ENCODE peak calls at places on chromosomes 13 and 19, in six cellular contexts. J, Z, U, F, V and B are unnamed samples.

GRCh38 chr13:31151837-31152236 is 9.9 kb downstream of the HSPH1 start:
- DNase-seq in J (no peak), Z (no peak), U (no peak), F (no peak), V (no peak), B (no peak)

GRCh38 chr13:29140277-29140676 is 320.1 kb downstream of the MTUS2 start:
- DNase-seq in J (no peak), Z (no peak), U (peak; percentile 53), F (no peak), V (no peak), B (no peak)

GRCh38 chr13:83153833-83154232 is 728.4 kb downstream of the SLITRK1 start:
- DNase-seq in J (no peak), Z (no peak), U (no peak), F (no peak), V (no peak), B (no peak)

GRCh38 chr19:4320419-4320818 is 16.0 kb downstream of the FSD1 start:
- DNase-seq in J (no peak), Z (no peak), U (no peak), F (no peak), V (no peak), B (no peak)

GRCh38 chr19:15129856-15130580 is 22.8 kb downstream of the SYDE1 start:
- DNase-seq in J (no peak), Z (no peak), U (no peak), F (no peak), V (no peak), B (no peak)

GRCh38 chr13:93235258-93236015 is 8.8 kb downstream of the GPC6 start:
- DNase-seq in J (no peak), Z (no peak), U (no peak), F (no peak), V (no peak), B (no peak)

GRCh38 chr13:25171517-25172302 is at the start of gene AMER2:
- DNase-seq in J (no peak), Z (no peak), U (peak; percentile 70), F (peak; percentile 22), V (peak; percentile 61), B (no peak)

GRCh38 chr19:30870861-30871260 is 478.4 kb downstream of the TSHZ3 start:
- DNase-seq in J (no peak), Z (no peak), U (peak; percentile 78), F (no peak), V (peak; percentile 32), B (no peak)

GRCh38 chr19:12783226-12783848 is 7.9 kb upstream of the JUNB start:
- DNase-seq in J (no peak), Z (no peak), U (no peak), F (peak; percentile 20), V (no peak), B (no peak)

GRCh38 chr13:29908411-29908810 is 58.0 kb upstream of the UBL3 start:
- DNase-seq in J (no peak), Z (no peak), U (no peak), F (peak; percentile 30), V (no peak), B (no peak)

GRCh38 chr13:113843063-113843654 is 20.7 kb downstream of the GAS6 start:
- DNase-seq in J (no peak), Z (no peak), U (no peak), F (no peak), V (no peak), B (peak; percentile 71)

GRCh38 chr13:40137400-40137799 is 481.9 kb downstream of the COG6 start:
- DNase-seq in J (no peak), Z (no peak), U (no peak), F (no peak), V (no peak), B (no peak)

GRCh38 chr19:4852484-4852883 is 15.0 kb downstream of the PLIN3 start:
- DNase-seq in J (no peak), Z (no peak), U (no peak), F (no peak), V (no peak), B (no peak)

GRCh38 chr13:44313674-44314073 is 60.0 kb upstream of the SERP2 start:
- DNase-seq in J (no peak), Z (no peak), U (no peak), F (no peak), V (no peak), B (no peak)

GRCh38 chr19:1123885-1124677 is 20.3 kb downstream of the GPX4 start:
- DNase-seq in J (no peak), Z (no peak), U (no peak), F (no peak), V (no peak), B (peak; percentile 78)

GRCh38 chr13:31909889-31910551 is 121.6 kb upstream of the FRY start:
- DNase-seq in J (peak; percentile 66), Z (no peak), U (peak; percentile 69), F (no peak), V (peak; percentile 39), B (no peak)

GRCh38 chr19:36106441-36106840 is 4.5 kb upstream of the OVOL3 start:
- DNase-seq in J (no peak), Z (no peak), U (no peak), F (no peak), V (no peak), B (no peak)

GRCh38 chr13:26022538-26023292 is 29.1 kb downstream of the SHISA2 start:
- DNase-seq in J (no peak), Z (no peak), U (peak; percentile 88), F (peak; percentile 81), V (peak; percentile 88), B (peak; percentile 92)

GRCh38 chr13:106455777-106456176 is 79.7 kb downstream of the EFNB2 start:
- DNase-seq in J (no peak), Z (no peak), U (no peak), F (no peak), V (no peak), B (no peak)

GRCh38 chr19:44626067-44626624 is 12.8 kb downstream of the IGSF23 start:
- DNase-seq in J (no peak), Z (no peak), U (no peak), F (no peak), V (peak; percentile 53), B (no peak)

GRCh38 chr13:34816118-34816517 is 126.0 kb upstream of the NBEA start:
- DNase-seq in J (no peak), Z (no peak), U (no peak), F (no peak), V (no peak), B (no peak)

GRCh38 chr13:111632906-111633305 is 312.5 kb downstream of the TEX29 start:
- DNase-seq in J (no peak), Z (no peak), U (no peak), F (no peak), V (no peak), B (no peak)

GRCh38 chr19:16160943-16161560 is 12.3 kb downstream of the CIB3 start:
- DNase-seq in J (no peak), Z (no peak), U (no peak), F (no peak), V (no peak), B (no peak)

GRCh38 chr13:44404261-44405139 is 30.9 kb downstream of the SERP2 start:
- DNase-seq in J (no peak), Z (no peak), U (no peak), F (no peak), V (no peak), B (no peak)

GRCh38 chr13:111177803-111178389 is 62.8 kb downstream of the ARHGEF7 start:
- DNase-seq in J (no peak), Z (no peak), U (no peak), F (no peak), V (no peak), B (no peak)

GRCh38 chr13:113742445-113743120 is 16.4 kb upstream of the TMEM255B start:
- DNase-seq in J (no peak), Z (no peak), U (no peak), F (no peak), V (no peak), B (peak; percentile 56)

GRCh38 chr19:31139871-31140505 is 209.2 kb downstream of the TSHZ3 start:
- DNase-seq in J (no peak), Z (no peak), U (no peak), F (no peak), V (no peak), B (no peak)

GRCh38 chr13:33544308-33544707 is 258.8 kb upstream of the STARD13 start:
- DNase-seq in J (no peak), Z (no peak), U (no peak), F (no peak), V (no peak), B (no peak)

GRCh38 chr19:48858984-48859710 is 9.3 kb downstream of the PLEKHA4 start:
- DNase-seq in J (peak; percentile 79), Z (peak; percentile 69), U (no peak), F (peak; percentile 60), V (no peak), B (peak; percentile 83)

DNA sequence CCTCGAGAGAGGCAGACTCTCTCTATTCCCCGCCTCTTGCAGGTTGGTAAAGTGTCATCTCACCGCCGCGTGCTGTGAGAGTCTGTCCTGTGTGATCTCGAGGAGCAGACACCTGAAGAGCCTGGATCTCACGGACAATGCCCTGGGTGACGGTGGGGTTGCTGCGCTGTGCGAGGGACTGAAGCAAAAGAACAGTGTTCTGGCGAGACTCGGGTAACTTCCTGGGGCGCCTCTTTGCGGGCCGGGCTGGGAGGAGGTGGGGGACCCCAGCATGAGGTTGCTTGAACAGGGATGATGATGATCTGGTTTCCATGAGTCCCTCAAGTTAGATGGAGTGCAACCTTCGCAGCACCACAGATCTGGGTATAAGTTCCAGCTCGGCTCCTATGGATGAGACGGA is 67.0 kb downstream of the NLRP5 start:
- DNase-seq in J (no peak), Z (no peak), U (no peak), F (no peak), V (no peak), B (no peak)
- H3K4me1 ChIP-seq in J (no peaks in the 10 kb centered on the region), Z (no peaks in the 10 kb centered on the region), U (no peaks in the 10 kb centered on the region), F (no peaks in the 10 kb centered on the region), V (no peaks in the 10 kb centered on the region), B (no peaks in the 10 kb centered on the region)

GRCh38 chr19:38247734-38248268 is 8.4 kb downstream of the PPP1R14A start:
- DNase-seq in J (no peak), Z (no peak), U (no peak), F (no peak), V (peak; percentile 78), B (no peak)
- H3K27ac ChIP-seq in J (no peak overlapping the region), Z (no peak overlapping the region), U (no peak overlapping the region), F (no peak overlapping the region), V (no peak overlapping the region), B (no peak overlapping the region)

DNA sequence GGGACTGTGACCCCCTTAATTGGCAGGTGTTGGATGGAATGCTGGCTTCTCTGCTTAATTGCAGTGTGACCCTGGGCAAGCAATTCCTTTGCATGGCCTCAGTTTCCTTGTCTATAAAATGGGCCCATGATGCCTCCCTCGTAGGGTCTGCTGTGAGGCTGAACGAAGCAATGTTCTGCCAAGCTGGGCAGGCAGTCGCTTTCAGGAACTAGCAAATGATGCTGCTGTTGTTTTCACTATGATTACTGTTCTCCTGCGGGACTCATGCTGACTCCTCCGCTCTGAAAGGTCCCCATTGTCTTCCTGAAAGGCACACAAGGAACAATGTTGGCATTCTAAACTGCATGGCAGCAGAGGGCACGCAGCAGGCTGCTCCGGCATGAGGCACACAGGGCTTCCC is 6.8 kb downstream of the BICRA start:
- DNase-seq in J (no peak), Z (no peak), U (no peak), F (no peak), V (no peak), B (no peak)
- H3K4me1 ChIP-seq in J (peaks cover 11% of the 10 kb centered on the region), Z (peaks cover 5% of the 10 kb centered on the region), U (peaks cover 14% of the 10 kb centered on the region), F (peaks cover 51% of the 10 kb centered on the region), V (peaks cover 32% of the 10 kb centered on the region), B (peaks cover 9% of the 10 kb centered on the region)

DNA sequence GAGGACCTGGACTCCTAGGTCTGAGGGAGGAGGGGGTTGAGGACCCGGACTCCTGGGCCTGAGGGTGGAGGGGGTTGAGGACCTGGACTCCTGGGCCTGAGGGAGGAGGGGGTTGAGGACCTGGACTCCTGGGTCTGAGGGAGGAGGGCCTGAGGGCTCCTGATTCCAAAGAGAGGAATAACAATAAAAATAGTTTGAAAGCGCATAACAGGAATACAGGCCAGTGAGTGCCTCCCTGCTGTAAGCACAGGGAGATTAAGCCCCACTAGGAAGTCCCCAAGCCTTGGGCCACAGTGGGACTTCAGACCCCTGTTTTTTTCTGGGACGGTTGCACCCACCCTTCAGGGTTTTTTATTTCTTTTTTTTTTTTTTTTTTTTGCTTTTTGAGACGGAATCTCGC is 1.2 kb upstream of the SBK2 start:
- DNase-seq in J (no peak), Z (no peak), U (no peak), F (no peak), V (no peak), B (no peak)
- H3K27ac ChIP-seq in J (no peak overlapping the region), Z (no peak overlapping the region), U (no peak overlapping the region), F (no peak overlapping the region), V (no peak overlapping the region), B (no peak overlapping the region)